ENCODE peak calls at places on chromosomes 6 and 20, in eight cellular contexts. P, O, Y, L, I, Z, A and W are unnamed samples.

GRCh38 chr20:4656491-4656890 is 65.2 kb upstream of the PRND start:
- DNase-seq in Z (peak), I (no peak), A (no peak), P (peak), Y (no peak), O (no peak), L (no peak), W (no peak)

GRCh38 chr20:18360601-18361000 is 72.3 kb downstream of the ZNF133 start:
- DNase-seq in A (no peak), Y (no peak), Z (no peak), I (no peak), L (no peak), O (no peak), P (no peak), W (no peak)

GRCh38 chr6:7201732-7202541 is 94.2 kb downstream of the RREB1 start:
- DNase-seq in Y (peak), O (no peak), I (no peak), P (no peak), A (no peak), Z (no peak), L (peak), W (peak)

GRCh38 chr6:136491251-136491650 is 59.0 kb downstream of the MAP7 start:
- DNase-seq in Y (no peak), Z (no peak), A (no peak), P (no peak), O (no peak), I (no peak), L (no peak), W (no peak)

GRCh38 chr6:105424177-105424783 is 21.4 kb upstream of the PREP start:
- DNase-seq in P (peak), L (peak), Z (peak), O (no peak), Y (peak), A (no peak), I (peak), W (no peak)

GRCh38 chr6:43578748-43579147 is 2.8 kb downstream of the POLH start:
- DNase-seq in P (peak), Z (no peak), Y (no peak), I (no peak), O (no peak), L (no peak), A (no peak), W (no peak)

GRCh38 chr6:154448448-154449096 is 61.9 kb downstream of the CNKSR3 start:
- DNase-seq in A (no peak), O (no peak), P (peak), L (peak), Y (no peak), Z (peak), I (no peak), W (no peak)

GRCh38 chr20:3074812-3075211 is 3.4 kb downstream of the OXT start:
- DNase-seq in O (no peak), A (peak), L (no peak), I (no peak), P (no peak), Y (no peak), Z (no peak), W (no peak)

GRCh38 chr6:12354499-12354898 is 64.3 kb downstream of the EDN1 start:
- DNase-seq in O (no peak), I (peak), A (no peak), L (peak), Y (no peak), Z (peak), P (peak), W (no peak)

GRCh38 chr6:34574647-34575293 is 18.6 kb upstream of the SPDEF start:
- DNase-seq in P (no peak), O (no peak), A (no peak), Z (no peak), I (no peak), Y (no peak), L (no peak), W (peak)
- TF ChIP-seq POLR2A in P (no peak), O (no peak), A (no peak), Z (no peak), I (no peak), Y (no peak), L (no peak), W (no peak)

GRCh38 chr6:139587469-139587868 is 213.0 kb upstream of the CITED2 start:
- DNase-seq in L (no peak), A (no peak), Z (peak), Y (no peak), I (no peak), P (peak), O (no peak), W (no peak)

GRCh38 chr6:139591075-139591474 is 216.6 kb upstream of the CITED2 start:
- DNase-seq in A (no peak), Z (no peak), L (no peak), O (no peak), P (peak), Y (no peak), I (no peak), W (no peak)

GRCh38 chr6:139590206-139590605 is 215.8 kb upstream of the CITED2 start:
- DNase-seq in A (no peak), O (no peak), Y (no peak), I (no peak), P (no peak), Z (no peak), L (peak), W (no peak)

GRCh38 chr6:139588076-139588639 is 213.7 kb upstream of the CITED2 start:
- DNase-seq in O (no peak), I (no peak), A (no peak), L (peak), Y (no peak), P (peak), Z (peak), W (no peak)

DNA sequence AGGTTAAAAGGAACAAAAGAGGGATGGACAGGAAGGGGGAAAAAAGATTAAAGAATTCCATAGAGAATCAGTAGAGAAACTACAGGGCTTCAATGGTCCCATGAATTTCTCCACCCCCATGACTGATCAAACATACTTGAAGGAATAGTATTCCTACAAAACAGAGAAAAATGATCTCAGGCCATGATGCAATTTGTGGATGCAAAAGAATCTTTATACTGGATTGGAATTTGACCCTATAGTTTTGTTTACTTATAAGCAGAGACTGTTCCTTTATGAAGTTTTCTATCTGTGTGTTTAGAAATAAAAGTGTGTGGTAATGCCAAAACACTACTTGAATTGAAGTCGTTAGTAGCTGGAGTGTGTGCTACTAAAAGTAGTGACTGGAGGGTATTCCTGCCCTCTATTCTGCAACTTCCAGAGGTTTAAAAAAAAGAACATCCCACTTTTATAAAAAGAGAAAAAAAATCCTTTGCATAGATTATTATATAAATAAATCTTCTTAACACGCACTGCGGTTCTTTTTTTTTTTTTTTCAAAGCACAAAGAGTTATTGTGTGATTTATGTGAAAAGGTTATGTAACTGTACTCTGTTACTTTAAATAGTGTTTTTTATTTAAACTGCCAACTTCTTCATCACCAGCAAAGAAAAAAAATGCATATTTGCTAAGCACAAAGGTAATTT is 214.4 kb upstream of the CITED2 start:
- DNase-seq in I (no peak), Z (no peak), O (no peak), P (peak), A (no peak), Y (no peak), L (no peak), W (no peak)
- H3K27ac ChIP-seq in I (no peak), Z (no peak), O (peak), P (peak), A (peak), Y (no peak), L (peak), W (no peak)

DNA sequence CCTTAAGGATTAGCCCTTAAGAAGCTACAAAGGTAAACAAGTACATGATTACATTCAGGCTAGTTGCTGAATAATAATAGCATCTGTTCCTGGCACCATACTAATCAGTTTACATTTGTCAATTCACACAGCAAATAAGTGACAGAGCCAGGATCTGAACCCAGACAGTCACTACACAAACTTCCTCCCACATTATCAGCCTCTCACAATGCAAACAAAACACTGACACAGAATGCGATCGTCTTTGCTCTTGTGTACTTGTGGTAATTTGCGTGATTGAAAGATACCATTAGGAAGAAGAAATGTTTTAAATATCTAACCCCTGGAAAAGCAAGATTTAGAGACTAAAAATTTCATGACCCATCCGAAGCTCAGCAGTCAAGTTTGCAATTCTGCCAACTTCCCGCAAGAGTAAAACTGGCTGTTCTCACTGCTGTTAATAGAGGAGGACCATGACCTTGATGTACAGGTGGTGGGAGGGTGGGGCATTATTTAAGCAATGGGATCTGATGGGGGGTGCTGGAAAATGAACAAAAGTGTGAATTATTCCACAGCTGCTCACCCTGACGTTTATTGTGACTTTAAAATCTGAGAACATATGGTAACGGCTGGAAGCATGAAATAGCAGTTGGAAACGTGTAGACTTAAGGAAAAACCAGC is 95.4 kb upstream of the ARMC2 start:
- DNase-seq in L (no peak), A (no peak), P (no peak), O (no peak), Y (no peak), Z (no peak), I (no peak), W (no peak)
- H3K4me3 ChIP-seq in L (no peak), A (no peak), P (no peak), O (no peak), Y (no peak), Z (no peak), I (no peak), W (no peak)

GRCh38 chr6:31546962-31547726 is at the start of gene NFKBIL1:
- DNase-seq in P (peak), I (peak), L (peak), Z (peak), O (peak), A (peak), Y (peak), W (peak)
- TF ChIP-seq POLR2A in P (peak), I (peak), L (peak), Z (peak), O (peak), A (peak), Y (peak), W (no peak)

GRCh38 chr6:158283304-158284005 is 28.8 kb upstream of the TULP4 start:
- DNase-seq in I (peak), O (no peak), L (no peak), Z (no peak), P (peak), Y (no peak), A (no peak), W (no peak)

GRCh38 chr6:158287047-158287446 is 25.2 kb upstream of the TULP4 start:
- DNase-seq in O (no peak), Z (no peak), L (peak), A (no peak), P (no peak), Y (no peak), I (no peak), W (no peak)

GRCh38 chr6:158285321-158285960 is 26.8 kb upstream of the TULP4 start:
- DNase-seq in P (peak), I (no peak), Z (peak), L (no peak), Y (no peak), O (no peak), A (no peak), W (no peak)

GRCh38 chr6:158286413-158286812 is 25.9 kb upstream of the TULP4 start:
- DNase-seq in L (no peak), I (no peak), Y (no peak), P (peak), Z (peak), O (no peak), A (no peak), W (no peak)

DNA sequence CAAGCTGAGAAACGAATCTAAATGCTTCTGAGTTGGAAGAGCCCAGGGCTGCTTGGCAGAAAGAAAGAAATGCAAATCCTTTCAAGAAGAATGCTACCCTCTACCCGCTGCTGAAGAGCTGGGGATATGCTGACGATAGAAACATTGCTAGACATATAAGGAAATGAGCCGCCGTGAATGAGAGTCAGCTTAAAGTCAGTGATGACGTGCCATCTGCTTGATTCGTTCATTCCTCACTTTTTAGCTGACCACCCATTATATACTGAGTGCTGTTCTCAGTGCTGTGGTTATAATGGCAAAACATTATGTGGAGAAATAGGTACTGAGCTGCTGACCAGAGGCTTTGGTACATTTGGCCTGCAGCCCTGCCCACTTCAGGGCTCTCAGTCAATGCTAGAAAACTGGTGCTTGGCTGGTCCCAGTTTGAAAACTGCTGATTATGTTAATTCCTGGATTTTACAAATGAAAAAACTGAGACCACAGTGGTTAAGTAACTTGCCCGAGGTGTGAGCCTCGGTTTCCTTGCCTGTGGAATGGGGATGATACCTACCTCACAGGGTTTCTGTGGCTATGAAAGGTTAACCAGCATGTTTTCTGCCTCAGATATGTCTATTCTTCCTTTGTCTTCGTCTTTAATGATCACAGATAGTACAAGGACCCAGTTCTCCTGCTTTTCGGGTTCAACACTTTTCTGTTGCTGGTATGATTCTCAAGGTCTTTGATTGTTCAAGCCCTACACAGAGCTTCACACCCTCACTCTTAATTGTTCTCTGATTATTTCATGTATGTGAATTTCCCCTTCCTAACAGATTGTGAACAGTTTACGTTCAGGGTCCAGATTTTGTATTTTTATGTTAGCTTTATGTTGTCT is 27.7 kb upstream of the TULP4 start:
- DNase-seq in I (no peak), O (no peak), P (peak), Y (no peak), L (no peak), Z (no peak), A (no peak), W (no peak)
- H3K27ac ChIP-seq in I (peak), O (no peak), P (peak), Y (no peak), L (peak), Z (no peak), A (peak), W (peak)

DNA sequence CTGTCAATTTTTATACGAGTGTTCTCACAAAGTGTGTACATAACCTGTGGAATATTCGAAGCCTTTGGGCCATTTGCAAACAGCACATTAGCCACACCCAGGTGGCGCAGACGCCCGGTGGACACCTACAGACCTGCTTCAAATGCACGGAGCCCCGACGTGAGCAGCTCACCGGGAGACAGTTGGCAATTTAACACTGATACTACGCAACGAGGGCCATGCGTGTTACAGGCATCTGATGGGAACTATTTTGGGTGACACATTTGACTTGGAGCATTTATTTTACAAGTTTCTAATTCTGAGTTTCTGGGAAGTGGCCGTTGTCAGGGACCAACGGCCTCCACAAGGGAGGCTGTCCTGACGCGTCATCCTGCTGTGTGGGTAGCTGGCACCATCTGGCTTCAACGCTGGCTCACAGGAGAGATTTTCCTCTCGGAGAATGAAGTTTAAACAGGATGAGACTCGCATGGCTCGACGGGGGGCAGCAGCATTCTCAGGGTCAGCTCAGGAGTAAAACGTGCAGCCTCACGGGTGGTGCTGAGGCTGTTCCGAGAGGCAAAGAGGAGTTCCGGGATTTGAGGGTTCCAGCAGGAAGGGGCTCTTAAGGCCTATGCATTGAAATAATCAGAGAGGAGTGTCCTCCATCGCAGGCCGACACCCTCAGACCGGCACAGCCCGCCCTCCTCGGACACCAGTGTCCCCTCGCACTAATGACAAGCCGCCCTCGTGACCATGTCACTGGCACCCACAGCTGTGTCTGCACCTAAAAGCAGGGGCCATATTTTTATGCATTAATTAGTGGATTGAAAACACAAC is 207.4 kb downstream of the DLL1 start:
- DNase-seq in P (no peak), Z (no peak), O (peak), A (peak), Y (no peak), L (peak), I (no peak), W (peak)
- H3K4me3 ChIP-seq in P (no peak), Z (no peak), O (no peak), A (no peak), Y (no peak), L (no peak), I (no peak), W (no peak)

DNA sequence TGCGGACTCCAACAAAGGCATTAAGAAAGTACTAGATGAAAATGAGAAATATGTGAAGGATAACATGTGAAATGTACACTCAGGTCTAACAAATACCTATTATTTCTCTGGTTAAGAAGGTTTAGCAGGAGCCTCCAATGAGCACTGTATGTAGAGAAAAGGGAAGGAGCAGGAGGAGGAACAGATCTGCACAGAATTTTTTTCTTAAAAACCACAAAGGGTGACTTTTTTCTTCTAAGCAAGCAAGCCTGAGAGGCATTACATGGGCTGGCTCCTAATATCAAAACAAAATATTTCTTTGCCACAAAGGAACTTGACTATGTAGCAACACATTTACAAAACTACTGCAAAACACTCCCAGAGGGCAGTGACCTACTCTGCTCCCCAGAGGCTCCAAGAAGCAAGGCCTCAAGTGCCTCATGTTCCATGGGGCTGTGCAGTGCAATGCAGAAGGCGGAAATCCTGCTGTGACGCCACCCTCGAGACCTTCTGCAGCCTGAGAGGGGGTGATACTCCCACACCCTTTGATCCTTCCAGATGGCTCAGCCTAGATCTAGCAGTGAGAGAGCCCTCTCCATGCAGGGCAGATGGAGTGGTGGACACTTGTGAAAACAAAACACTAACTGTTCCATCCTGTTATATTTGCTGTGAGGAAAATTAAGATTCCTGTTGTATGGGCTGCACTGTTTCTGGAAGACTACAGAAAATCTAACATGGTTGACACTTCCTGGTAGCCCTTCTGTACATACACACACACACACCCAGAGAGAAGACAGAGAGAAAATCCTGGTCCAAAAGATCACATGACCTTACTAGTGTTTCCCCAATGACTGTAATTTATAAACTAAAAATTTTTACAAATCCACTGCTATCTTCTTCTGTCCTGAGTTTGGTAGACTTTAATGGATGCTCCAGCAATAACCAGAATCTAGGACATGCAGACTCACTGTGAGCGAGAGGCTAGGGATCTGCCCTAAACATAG is 36.0 kb upstream of the SMIM29 start:
- DNase-seq in Z (peak), O (no peak), P (peak), A (no peak), Y (peak), I (no peak), L (peak), W (peak)
- TF ChIP-seq POLR2A in Z (no peak), O (no peak), P (no peak), A (no peak), Y (no peak), I (no peak), L (no peak), W (no peak)

GRCh38 chr6:111228094-111228493 is 140.8 kb downstream of the SLC16A10 start:
- DNase-seq in A (no peak), I (no peak), L (no peak), Z (no peak), P (no peak), Y (no peak), O (no peak), W (no peak)
- H3K27ac ChIP-seq in A (no peak), I (no peak), L (no peak), Z (no peak), P (peak), Y (no peak), O (no peak), W (no peak)

GRCh38 chr20:46875059-46875458 is 19.6 kb upstream of the EYA2 start:
- DNase-seq in Z (no peak), Y (no peak), O (no peak), P (no peak), I (no peak), L (no peak), A (no peak), W (no peak)

GRCh38 chr20:46870041-46870440 is 24.6 kb upstream of the EYA2 start:
- DNase-seq in Z (no peak), Y (no peak), A (no peak), I (no peak), P (no peak), L (no peak), O (no peak), W (no peak)

GRCh38 chr20:46872315-46873211 is 22.1 kb upstream of the EYA2 start:
- DNase-seq in Z (no peak), I (no peak), A (no peak), Y (no peak), O (no peak), L (no peak), P (peak), W (no peak)
- H3K4me3 ChIP-seq in Z (no peak), I (no peak), A (peak), Y (no peak), O (peak), L (no peak), P (peak), W (no peak)

GRCh38 chr6:32895006-32895345 is 41.0 kb downstream of the PSMB9 start:
- DNase-seq in Y (no peak), A (no peak), P (no peak), Z (no peak), L (no peak), O (no peak), I (no peak), W (no peak)

GRCh38 chr6:32888576-32888975 is 34.6 kb downstream of the PSMB9 start:
- DNase-seq in L (no peak), I (no peak), A (no peak), Y (no peak), Z (no peak), P (no peak), O (no peak), W (no peak)

GRCh38 chr6:32894085-32895005 is 40.4 kb downstream of the PSMB9 start:
- DNase-seq in L (peak), P (peak), I (peak), A (peak), Z (peak), Y (peak), O (peak), W (peak)
- TF ChIP-seq POLR2A in L (peak), P (no peak), I (peak), A (peak), Z (peak), Y (peak), O (peak), W (no peak)